ENCODE peak calls at places on chromosomes 13 and 19, in nine cellular contexts. One of them, this sample, is unnamed.

GRCh38 chr13:102555914-102556553 is 40.8 kb upstream of the TPP2 start:
- DNase-seq in AG04449: no peak
- DNase-seq in mucosa of descending colon: no peak
- DNase-seq in foreskin fibroblast: peak
- DNase-seq in AG10803: peak
- DNase-seq in fibroblast of lung: peak
- DNase-seq in PC-3: peak
- DNase-seq in fibroblast of the aortic adventitia: peak
- DNase-seq in HFF-Myc: peak
- DNase-seq in this sample: no peak

GRCh38 chr19:15245370-15246197 is 13.3 kb upstream of the EPHX3 start:
- DNase-seq in AG10803: no peak
- DNase-seq in foreskin fibroblast: no peak
- DNase-seq in HFF-Myc: no peak
- DNase-seq in fibroblast of the aortic adventitia: no peak
- DNase-seq in AG04449: no peak
- DNase-seq in PC-3: no peak
- DNase-seq in mucosa of descending colon: no peak
- DNase-seq in fibroblast of lung: no peak
- DNase-seq in this sample: no peak

GRCh38 chr19:52935434-52935833 is 12.2 kb upstream of the ZNF888 start:
- DNase-seq in fibroblast of the aortic adventitia: no peak
- DNase-seq in fibroblast of lung: peak
- DNase-seq in AG10803: no peak
- DNase-seq in AG04449: no peak
- DNase-seq in PC-3: peak
- DNase-seq in foreskin fibroblast: no peak
- DNase-seq in HFF-Myc: no peak
- DNase-seq in mucosa of descending colon: no peak
- DNase-seq in this sample: no peak

GRCh38 chr13:51825165-51825592 is 19.8 kb downstream of the TMEM272 start:
- DNase-seq in AG10803: peak
- DNase-seq in foreskin fibroblast: no peak
- DNase-seq in mucosa of descending colon: no peak
- DNase-seq in HFF-Myc: no peak
- DNase-seq in PC-3: no peak
- DNase-seq in fibroblast of the aortic adventitia: peak
- DNase-seq in AG04449: no peak
- DNase-seq in fibroblast of lung: no peak
- DNase-seq in this sample: no peak

GRCh38 chr13:20702945-20703784 is at the start of gene IL17D:
- DNase-seq in AG04449: no peak
- DNase-seq in foreskin fibroblast: peak
- DNase-seq in fibroblast of lung: no peak
- DNase-seq in PC-3: no peak
- DNase-seq in mucosa of descending colon: peak
- DNase-seq in AG10803: no peak
- DNase-seq in fibroblast of the aortic adventitia: no peak
- DNase-seq in HFF-Myc: no peak
- DNase-seq in this sample: no peak

GRCh38 chr13:101747039-101747438 is 294.6 kb downstream of the ITGBL1 start:
- DNase-seq in AG10803: no peak
- DNase-seq in fibroblast of the aortic adventitia: no peak
- DNase-seq in foreskin fibroblast: no peak
- DNase-seq in AG04449: no peak
- DNase-seq in mucosa of descending colon: no peak
- DNase-seq in fibroblast of lung: no peak
- DNase-seq in PC-3: no peak
- DNase-seq in HFF-Myc: no peak
- DNase-seq in this sample: no peak

GRCh38 chr19:11375143-11375948 is 880 bp downstream of the SWSAP1 start:
- DNase-seq in PC-3: peak
- DNase-seq in fibroblast of the aortic adventitia: no peak
- DNase-seq in mucosa of descending colon: peak
- DNase-seq in fibroblast of lung: no peak
- DNase-seq in AG10803: no peak
- DNase-seq in AG04449: no peak
- DNase-seq in HFF-Myc: no peak
- DNase-seq in foreskin fibroblast: no peak
- DNase-seq in this sample: no peak

GRCh38 chr19:27805848-27806247 is 1407.1 kb downstream of the UQCRFS1 start:
- DNase-seq in AG04449: no peak
- DNase-seq in fibroblast of the aortic adventitia: no peak
- DNase-seq in PC-3: no peak
- DNase-seq in foreskin fibroblast: no peak
- DNase-seq in mucosa of descending colon: peak
- DNase-seq in AG10803: no peak
- DNase-seq in HFF-Myc: no peak
- DNase-seq in fibroblast of lung: no peak
- DNase-seq in this sample: no peak

GRCh38 chr19:15155296-15155695 is 45.5 kb downstream of the NOTCH3 start:
- DNase-seq in mucosa of descending colon: no peak
- DNase-seq in fibroblast of lung: no peak
- DNase-seq in HFF-Myc: no peak
- DNase-seq in AG04449: no peak
- DNase-seq in foreskin fibroblast: no peak
- DNase-seq in fibroblast of the aortic adventitia: no peak
- DNase-seq in AG10803: no peak
- DNase-seq in PC-3: no peak
- DNase-seq in this sample: no peak

GRCh38 chr13:76622336-76623045 is 263.7 kb downstream of the KCTD12 start:
- DNase-seq in HFF-Myc: no peak
- DNase-seq in AG10803: no peak
- DNase-seq in fibroblast of the aortic adventitia: peak
- DNase-seq in mucosa of descending colon: no peak
- DNase-seq in PC-3: no peak
- DNase-seq in foreskin fibroblast: peak
- DNase-seq in AG04449: no peak
- DNase-seq in fibroblast of lung: peak
- DNase-seq in this sample: no peak

GRCh38 chr19:38034153-38034835 is 127.3 kb downstream of the SIPA1L3 start:
- DNase-seq in AG10803: no peak
- DNase-seq in PC-3: no peak
- DNase-seq in HFF-Myc: no peak
- DNase-seq in mucosa of descending colon: no peak
- DNase-seq in fibroblast of the aortic adventitia: no peak
- DNase-seq in fibroblast of lung: no peak
- DNase-seq in foreskin fibroblast: no peak
- DNase-seq in AG04449: no peak
- DNase-seq in this sample: no peak

GRCh38 chr13:56352356-56352755 is 788.4 kb upstream of the PRR20A start:
- DNase-seq in fibroblast of the aortic adventitia: no peak
- DNase-seq in mucosa of descending colon: no peak
- DNase-seq in AG04449: no peak
- DNase-seq in AG10803: no peak
- DNase-seq in foreskin fibroblast: no peak
- DNase-seq in HFF-Myc: no peak
- DNase-seq in PC-3: peak
- DNase-seq in fibroblast of lung: no peak
- DNase-seq in this sample: no peak

GRCh38 chr19:16628183-16628983 is at the start of gene MED26:
- DNase-seq in fibroblast of the aortic adventitia: peak
- DNase-seq in AG04449: peak
- DNase-seq in PC-3: peak
- DNase-seq in fibroblast of lung: peak
- DNase-seq in AG10803: peak
- DNase-seq in foreskin fibroblast: peak
- DNase-seq in mucosa of descending colon: peak
- DNase-seq in HFF-Myc: peak
- DNase-seq in this sample: peak
- TF ChIP-seq CTCF in fibroblast of the aortic adventitia: no peak
- TF ChIP-seq CTCF in AG04449: peak
- TF ChIP-seq CTCF in PC-3: no peak
- TF ChIP-seq CTCF in fibroblast of lung: no peak
- TF ChIP-seq CTCF in AG10803: no peak
- TF ChIP-seq CTCF in foreskin fibroblast: no peak
- TF ChIP-seq CTCF in mucosa of descending colon: peak
- TF ChIP-seq CTCF in HFF-Myc: no peak
- TF ChIP-seq CTCF in this sample: no peak

GRCh38 chr13:43026262-43026661 is 2.9 kb downstream of the DNAJC15 start:
- DNase-seq in HFF-Myc: no peak
- DNase-seq in mucosa of descending colon: no peak
- DNase-seq in fibroblast of lung: no peak
- DNase-seq in AG10803: no peak
- DNase-seq in AG04449: no peak
- DNase-seq in fibroblast of the aortic adventitia: peak
- DNase-seq in PC-3: no peak
- DNase-seq in foreskin fibroblast: no peak
- DNase-seq in this sample: no peak

GRCh38 chr13:43020794-43021193 is 2.6 kb upstream of the DNAJC15 start:
- DNase-seq in PC-3: peak
- DNase-seq in foreskin fibroblast: no peak
- DNase-seq in AG10803: no peak
- DNase-seq in fibroblast of the aortic adventitia: no peak
- DNase-seq in AG04449: no peak
- DNase-seq in fibroblast of lung: no peak
- DNase-seq in mucosa of descending colon: no peak
- DNase-seq in HFF-Myc: no peak
- DNase-seq in this sample: no peak

GRCh38 chr13:43019811-43020210 is 3.6 kb upstream of the DNAJC15 start:
- DNase-seq in mucosa of descending colon: no peak
- DNase-seq in fibroblast of lung: no peak
- DNase-seq in foreskin fibroblast: peak
- DNase-seq in HFF-Myc: no peak
- DNase-seq in AG04449: no peak
- DNase-seq in PC-3: no peak
- DNase-seq in fibroblast of the aortic adventitia: peak
- DNase-seq in AG10803: peak
- DNase-seq in this sample: no peak

GRCh38 chr13:43021926-43022670 is 1.3 kb upstream of the DNAJC15 start:
- DNase-seq in foreskin fibroblast: peak
- DNase-seq in HFF-Myc: no peak
- DNase-seq in AG04449: peak
- DNase-seq in PC-3: no peak
- DNase-seq in AG10803: peak
- DNase-seq in fibroblast of the aortic adventitia: peak
- DNase-seq in mucosa of descending colon: no peak
- DNase-seq in fibroblast of lung: no peak
- DNase-seq in this sample: no peak

GRCh38 chr13:43023244-43023931 is at the start of gene DNAJC15:
- DNase-seq in fibroblast of the aortic adventitia: peak
- DNase-seq in AG10803: peak
- DNase-seq in PC-3: peak
- DNase-seq in foreskin fibroblast: peak
- DNase-seq in fibroblast of lung: peak
- DNase-seq in AG04449: no peak
- DNase-seq in HFF-Myc: peak
- DNase-seq in mucosa of descending colon: peak
- DNase-seq in this sample: no peak
- TF ChIP-seq CTCF in fibroblast of the aortic adventitia: no peak
- TF ChIP-seq CTCF in AG10803: peak
- TF ChIP-seq CTCF in PC-3: no peak
- TF ChIP-seq CTCF in foreskin fibroblast: no peak
- TF ChIP-seq CTCF in fibroblast of lung: peak
- TF ChIP-seq CTCF in AG04449: no peak
- TF ChIP-seq CTCF in HFF-Myc: no peak
- TF ChIP-seq CTCF in mucosa of descending colon: no peak
- TF ChIP-seq CTCF in this sample: no peak

GRCh38 chr13:29564828-29565227 is 30.7 kb downstream of the SLC7A1 start:
- DNase-seq in PC-3: no peak
- DNase-seq in fibroblast of lung: no peak
- DNase-seq in mucosa of descending colon: no peak
- DNase-seq in HFF-Myc: no peak
- DNase-seq in fibroblast of the aortic adventitia: peak
- DNase-seq in AG04449: no peak
- DNase-seq in AG10803: no peak
- DNase-seq in foreskin fibroblast: no peak
- DNase-seq in this sample: no peak
- TF ChIP-seq CTCF in PC-3: peak
- TF ChIP-seq CTCF in fibroblast of lung: no peak
- TF ChIP-seq CTCF in mucosa of descending colon: no peak
- TF ChIP-seq CTCF in HFF-Myc: no peak
- TF ChIP-seq CTCF in fibroblast of the aortic adventitia: peak
- TF ChIP-seq CTCF in AG04449: no peak
- TF ChIP-seq CTCF in AG10803: no peak
- TF ChIP-seq CTCF in foreskin fibroblast: no peak
- TF ChIP-seq CTCF in this sample: peak

DNA sequence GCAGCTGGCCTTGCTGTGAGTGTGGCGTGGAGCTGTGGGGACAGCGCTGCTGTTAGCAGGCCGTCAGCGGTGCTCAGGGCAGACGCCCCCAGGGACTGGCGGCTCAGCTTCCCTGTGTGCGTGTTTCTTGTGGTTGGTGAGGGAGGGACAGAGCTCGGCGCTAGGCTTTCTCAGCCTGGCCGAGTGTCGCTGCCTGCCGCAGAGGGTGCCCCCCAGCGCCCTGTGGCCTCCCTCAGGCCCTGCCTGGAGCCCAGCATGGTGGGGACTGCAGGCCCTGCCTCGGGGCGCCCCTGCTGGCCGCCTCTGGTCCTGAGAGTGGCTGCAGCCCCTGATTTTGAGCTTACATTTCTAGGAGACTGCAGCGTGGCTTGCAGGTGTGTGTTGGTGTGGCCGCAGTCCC is 35.5 kb downstream of the DOT1L start:
- DNase-seq in PC-3: no peak
- DNase-seq in fibroblast of lung: no peak
- DNase-seq in foreskin fibroblast: peak
- DNase-seq in fibroblast of the aortic adventitia: no peak
- DNase-seq in mucosa of descending colon: no peak
- DNase-seq in HFF-Myc: no peak
- DNase-seq in AG10803: no peak
- DNase-seq in AG04449: no peak
- DNase-seq in this sample: no peak
- TF ChIP-seq CTCF in PC-3: peak
- TF ChIP-seq CTCF in fibroblast of lung: no peak
- TF ChIP-seq CTCF in foreskin fibroblast: no peak
- TF ChIP-seq CTCF in fibroblast of the aortic adventitia: peak
- TF ChIP-seq CTCF in mucosa of descending colon: no peak
- TF ChIP-seq CTCF in HFF-Myc: peak
- TF ChIP-seq CTCF in AG10803: no peak
- TF ChIP-seq CTCF in AG04449: peak
- TF ChIP-seq CTCF in this sample: no peak

DNA sequence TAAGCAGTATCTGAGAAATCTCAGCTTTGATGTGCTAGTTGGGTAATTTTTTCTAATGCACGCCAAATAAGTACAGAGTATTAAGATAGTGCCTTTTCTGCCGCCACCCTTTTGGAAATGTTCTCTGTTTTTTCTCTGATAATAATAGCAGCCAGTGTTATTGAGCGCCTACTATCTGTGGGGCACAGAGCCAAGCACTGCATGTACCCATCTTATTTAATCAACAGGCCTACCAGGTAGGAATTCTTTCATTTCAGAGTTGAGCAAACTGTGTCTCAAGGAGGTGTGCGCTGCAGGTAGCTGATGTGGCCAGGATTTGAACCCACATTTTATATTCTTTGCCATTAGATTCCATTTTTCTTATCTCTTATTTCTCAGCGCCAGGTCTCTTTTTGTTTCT is 1.4 kb downstream of the EPN1 start:
- DNase-seq in HFF-Myc: no peak
- DNase-seq in fibroblast of the aortic adventitia: peak
- DNase-seq in foreskin fibroblast: peak
- DNase-seq in mucosa of descending colon: no peak
- DNase-seq in PC-3: peak
- DNase-seq in fibroblast of lung: no peak
- DNase-seq in AG04449: no peak
- DNase-seq in AG10803: peak
- DNase-seq in this sample: no peak
- TF ChIP-seq CTCF in HFF-Myc: no peak
- TF ChIP-seq CTCF in fibroblast of the aortic adventitia: peak
- TF ChIP-seq CTCF in foreskin fibroblast: no peak
- TF ChIP-seq CTCF in mucosa of descending colon: no peak
- TF ChIP-seq CTCF in PC-3: peak
- TF ChIP-seq CTCF in fibroblast of lung: no peak
- TF ChIP-seq CTCF in AG04449: no peak
- TF ChIP-seq CTCF in AG10803: peak
- TF ChIP-seq CTCF in this sample: no peak

This sample was measured in AG09319.